ENCODE peak calls at places on chromosomes 12 and 14, in seven cellular contexts. K is bronchial epithelial cell, H is COLO829, M is tibial nerve, C is dermis microvascular lymphatic vessel endothelial cell, B is COR-L47, S is left cardiac atrium. N is an unnamed sample.

GRCh38 chr14:71130491-71131179 is 223.4 kb downstream of the PCNX1 start:
- DNase-seq in K (peak), H (no peak), M (no peak), C (no peak), B (no peak), S (no peak), N (peak)

GRCh38 chr14:20436363-20436755 is 393 bp upstream of the KLHL33 start:
- DNase-seq in K (peak), H (no peak), M (no peak), C (no peak), B (no peak), S (no peak), N (peak)

GRCh38 chr14:23140389-23140788 is 21.3 kb upstream of the CEBPE start:
- DNase-seq in K (no peak), H (no peak), M (no peak), C (no peak), B (no peak), S (no peak), N (no peak)

GRCh38 chr12:120856980-120857379 is 47.2 kb downstream of the SPPL3 start:
- DNase-seq in K (peak), H (no peak), M (no peak), C (no peak), B (no peak), S (no peak), N (no peak)

GRCh38 chr12:131827961-131828534 is at the start of gene MMP17:
- DNase-seq in K (no peak), H (peak), M (peak), C (no peak), B (peak), S (peak), N (peak)

GRCh38 chr12:51028126-51028810 is 2.1 kb upstream of the SLC11A2 start:
- DNase-seq in K (peak), H (no peak), M (no peak), C (no peak), B (peak), S (no peak), N (peak)

GRCh38 chr14:34980337-34980900 is 2.4 kb upstream of the SRP54 start:
- DNase-seq in K (no peak), H (no peak), M (no peak), C (no peak), B (no peak), S (no peak), N (no peak)

GRCh38 chr12:56193025-56193578 is 3.8 kb upstream of the SMARCC2 start:
- DNase-seq in K (peak), H (peak), M (peak), C (peak), B (peak), S (peak), N (peak)

GRCh38 chr12:65784616-65785015 is 39.7 kb upstream of the HMGA2 start:
- DNase-seq in K (no peak), H (no peak), M (no peak), C (no peak), B (no peak), S (no peak), N (peak)

GRCh38 chr14:100283984-100284881 is 22.0 kb downstream of the SLC25A29 start:
- DNase-seq in K (no peak), H (no peak), M (no peak), C (no peak), B (no peak), S (no peak), N (no peak)

GRCh38 chr12:3455312-3455711 is 35.7 kb upstream of the PRMT8 start:
- DNase-seq in K (peak), H (no peak), M (no peak), C (no peak), B (no peak), S (no peak), N (no peak)

GRCh38 chr14:23053426-23053825 is 3.9 kb downstream of the CDH24 start:
- DNase-seq in K (no peak), H (no peak), M (no peak), C (no peak), B (no peak), S (no peak), N (no peak)

GRCh38 chr12:1576410-1577240 is 17.8 kb downstream of the FBXL14 start:
- DNase-seq in K (no peak), H (no peak), M (no peak), C (no peak), B (no peak), S (peak), N (peak)

GRCh38 chr12:79522237-79522636 is 168.5 kb downstream of the PAWR start:
- DNase-seq in K (no peak), H (no peak), M (no peak), C (no peak), B (peak), S (no peak), N (peak)

GRCh38 chr14:69839017-69839416 is 40.2 kb upstream of the SMOC1 start:
- DNase-seq in K (no peak), H (no peak), M (no peak), C (no peak), B (no peak), S (no peak), N (no peak)

GRCh38 chr12:65878540-65878939 is 54.3 kb downstream of the HMGA2 start:
- DNase-seq in K (no peak), H (no peak), M (no peak), C (no peak), B (no peak), S (no peak), N (peak)

GRCh38 chr14:51079489-51079888 is 15.4 kb downstream of the TRIM9 start:
- DNase-seq in K (peak), H (no peak), M (no peak), C (no peak), B (peak), S (no peak), N (no peak)

GRCh38 chr12:45543887-45544286 is 185.6 kb upstream of the ARID2 start:
- DNase-seq in K (peak), H (peak), M (no peak), C (peak), B (peak), S (no peak), N (peak)

GRCh38 chr12:95815635-95816212 is 25.2 kb upstream of the NTN4 start:
- DNase-seq in K (peak), H (peak), M (no peak), C (peak), B (peak), S (no peak), N (peak)

GRCh38 chr12:125856366-125856765 is 791.1 kb downstream of the AACS start:
- DNase-seq in K (no peak), H (no peak), M (no peak), C (no peak), B (no peak), S (no peak), N (no peak)

GRCh38 chr14:99260652-99261551 is 11.1 kb downstream of the BCL11B start:
- DNase-seq in K (no peak), H (no peak), M (no peak), C (no peak), B (no peak), S (no peak), N (no peak)

GRCh38 chr14:68291820-68292219 is 472.2 kb downstream of the RAD51B start:
- DNase-seq in K (no peak), H (no peak), M (no peak), C (no peak), B (no peak), S (no peak), N (no peak)